ENCODE peak calls at places on chromosomes 6 and 20, in six cellular contexts. One of them, this sample, is unnamed.

GRCh38 chr20:34037767-34038166 is 44.1 kb downstream of the RALY start:
- DNase-seq in stimulated activated CD8-positive, alpha-beta memory T cell treated with anti-CD3 and anti-CD28 coated beads, Interleukin-7, amount 100 ng/mL, for 1 hour: no peak
- DNase-seq in occipital lobe: no peak
- DNase-seq in LHCN-M2: peak
- DNase-seq in activated T-helper 1 cell treated with anti-CD3 and anti-CD28 coated beads, Interleukin-2, amount 50 U/mL, for 16 hours: no peak
- DNase-seq in HT1080: no peak
- DNase-seq in this sample: no peak

GRCh38 chr6:72675396-72675795 is 53.5 kb downstream of the KCNQ5 start:
- DNase-seq in stimulated activated CD8-positive, alpha-beta memory T cell treated with anti-CD3 and anti-CD28 coated beads, Interleukin-7, amount 100 ng/mL, for 1 hour: no peak
- DNase-seq in occipital lobe: no peak
- DNase-seq in LHCN-M2: no peak
- DNase-seq in activated T-helper 1 cell treated with anti-CD3 and anti-CD28 coated beads, Interleukin-2, amount 50 U/mL, for 16 hours: no peak
- DNase-seq in HT1080: no peak
- DNase-seq in this sample: no peak

GRCh38 chr6:157597461-157598312 is 216.7 kb downstream of the ZDHHC14 start:
- DNase-seq in stimulated activated CD8-positive, alpha-beta memory T cell treated with anti-CD3 and anti-CD28 coated beads, Interleukin-7, amount 100 ng/mL, for 1 hour: no peak
- DNase-seq in occipital lobe: no peak
- DNase-seq in LHCN-M2: peak
- DNase-seq in activated T-helper 1 cell treated with anti-CD3 and anti-CD28 coated beads, Interleukin-2, amount 50 U/mL, for 16 hours: no peak
- DNase-seq in HT1080: peak
- DNase-seq in this sample: peak

GRCh38 chr6:162719528-162719927 is 8.0 kb downstream of the PRKN start:
- DNase-seq in stimulated activated CD8-positive, alpha-beta memory T cell treated with anti-CD3 and anti-CD28 coated beads, Interleukin-7, amount 100 ng/mL, for 1 hour: no peak
- DNase-seq in occipital lobe: no peak
- DNase-seq in LHCN-M2: peak
- DNase-seq in activated T-helper 1 cell treated with anti-CD3 and anti-CD28 coated beads, Interleukin-2, amount 50 U/mL, for 16 hours: no peak
- DNase-seq in HT1080: no peak
- DNase-seq in this sample: no peak

GRCh38 chr20:36116813-36117441 is 37.6 kb upstream of the EPB41L1 start:
- DNase-seq in stimulated activated CD8-positive, alpha-beta memory T cell treated with anti-CD3 and anti-CD28 coated beads, Interleukin-7, amount 100 ng/mL, for 1 hour: no peak
- DNase-seq in occipital lobe: no peak
- DNase-seq in LHCN-M2: peak
- DNase-seq in activated T-helper 1 cell treated with anti-CD3 and anti-CD28 coated beads, Interleukin-2, amount 50 U/mL, for 16 hours: no peak
- DNase-seq in HT1080: peak
- DNase-seq in this sample: no peak

GRCh38 chr6:40894962-40895799 is 143.8 kb downstream of the UNC5CL start:
- DNase-seq in stimulated activated CD8-positive, alpha-beta memory T cell treated with anti-CD3 and anti-CD28 coated beads, Interleukin-7, amount 100 ng/mL, for 1 hour: no peak
- DNase-seq in occipital lobe: no peak
- DNase-seq in LHCN-M2: peak
- DNase-seq in activated T-helper 1 cell treated with anti-CD3 and anti-CD28 coated beads, Interleukin-2, amount 50 U/mL, for 16 hours: no peak
- DNase-seq in HT1080: peak
- DNase-seq in this sample: no peak

GRCh38 chr20:58938541-58938940 is 42.5 kb upstream of the NELFCD start:
- DNase-seq in stimulated activated CD8-positive, alpha-beta memory T cell treated with anti-CD3 and anti-CD28 coated beads, Interleukin-7, amount 100 ng/mL, for 1 hour: no peak
- DNase-seq in occipital lobe: no peak
- DNase-seq in LHCN-M2: no peak
- DNase-seq in activated T-helper 1 cell treated with anti-CD3 and anti-CD28 coated beads, Interleukin-2, amount 50 U/mL, for 16 hours: no peak
- DNase-seq in HT1080: no peak
- DNase-seq in this sample: no peak

GRCh38 chr6:53290547-53291510 is 57.9 kb downstream of the ELOVL5 start:
- DNase-seq in stimulated activated CD8-positive, alpha-beta memory T cell treated with anti-CD3 and anti-CD28 coated beads, Interleukin-7, amount 100 ng/mL, for 1 hour: no peak
- DNase-seq in occipital lobe: no peak
- DNase-seq in LHCN-M2: no peak
- DNase-seq in activated T-helper 1 cell treated with anti-CD3 and anti-CD28 coated beads, Interleukin-2, amount 50 U/mL, for 16 hours: no peak
- DNase-seq in HT1080: no peak
- DNase-seq in this sample: no peak

GRCh38 chr6:144849920-144850319 is 564.8 kb downstream of the UTRN start:
- DNase-seq in stimulated activated CD8-positive, alpha-beta memory T cell treated with anti-CD3 and anti-CD28 coated beads, Interleukin-7, amount 100 ng/mL, for 1 hour: no peak
- DNase-seq in occipital lobe: no peak
- DNase-seq in LHCN-M2: no peak
- DNase-seq in activated T-helper 1 cell treated with anti-CD3 and anti-CD28 coated beads, Interleukin-2, amount 50 U/mL, for 16 hours: no peak
- DNase-seq in HT1080: no peak
- DNase-seq in this sample: no peak

GRCh38 chr6:19723533-19723932 is 113.6 kb upstream of the ID4 start:
- DNase-seq in stimulated activated CD8-positive, alpha-beta memory T cell treated with anti-CD3 and anti-CD28 coated beads, Interleukin-7, amount 100 ng/mL, for 1 hour: no peak
- DNase-seq in occipital lobe: no peak
- DNase-seq in LHCN-M2: peak
- DNase-seq in activated T-helper 1 cell treated with anti-CD3 and anti-CD28 coated beads, Interleukin-2, amount 50 U/mL, for 16 hours: no peak
- DNase-seq in HT1080: peak
- DNase-seq in this sample: no peak

This sample was measured in GM13976.